ENCODE peak calls at places on chromosomes 7 and 10, in seven cellular contexts. B is hippocampal formation; W is GM04504; S is activated T-cell treated with anti-CD3 and anti-CD28 coated beads for 1 hour; E is RWPE1; D is stimulated activated CD8-positive, alpha-beta memory T cell treated with anti-CD3 and anti-CD28 coated beads, Interleukin-2, amount 100 ng/mL, for 1 hour; T is activated CD8-positive, alpha-beta T cell treated with anti-CD3 and anti-CD28 coated beads, Interleukin-2, amount 10 ng/mL, durations not matched to agents 7 days and 5 days. U is an unnamed sample.

GRCh38 chr10:6916601-6917000 is 336.5 kb upstream of the PRKCQ start:
- DNase-seq in B (no peak), W (no peak), S (no peak), E (no peak), D (no peak), T (no peak), U (no peak)

GRCh38 chr7:157228864-157229422 is 90.2 kb downstream of the UBE3C start:
- DNase-seq in B (no peak), W (peak), S (peak), E (no peak), D (no peak), T (peak), U (no peak)

GRCh38 chr7:6510476-6511133 is 40.7 kb downstream of the GRID2IP start:
- DNase-seq in B (no peak), W (no peak), S (no peak), E (no peak), D (no peak), T (no peak), U (no peak)

GRCh38 chr10:3807221-3807927 is 22.4 kb upstream of the KLF6 start:
- DNase-seq in B (no peak), W (no peak), S (no peak), E (no peak), D (no peak), T (no peak), U (no peak)

GRCh38 chr10:49598986-49599385 is 11.1 kb upstream of the SLC18A3 start:
- DNase-seq in B (no peak), W (no peak), S (no peak), E (no peak), D (no peak), T (no peak), U (no peak)

GRCh38 chr7:158595068-158595467 is 7.4 kb upstream of the PTPRN2 start:
- DNase-seq in B (no peak), W (no peak), S (no peak), E (no peak), D (no peak), T (no peak), U (no peak)

GRCh38 chr7:131363719-131364118 is 36.0 kb downstream of the MKLN1 start:
- DNase-seq in B (no peak), W (no peak), S (no peak), E (no peak), D (no peak), T (no peak), U (peak)

GRCh38 chr10:103500481-103500880 is 7.0 kb downstream of the NEURL1 start:
- DNase-seq in B (no peak), W (no peak), S (no peak), E (no peak), D (no peak), T (no peak), U (no peak)

GRCh38 chr10:130746311-130746710 is 565.2 kb downstream of the TCERG1L start:
- DNase-seq in B (no peak), W (no peak), S (no peak), E (no peak), D (no peak), T (no peak), U (no peak)

GRCh38 chr7:18119985-18120384 is 92.3 kb upstream of the PRPS1L1 start:
- DNase-seq in B (no peak), W (no peak), S (no peak), E (no peak), D (no peak), T (no peak), U (no peak)

GRCh38 chr10:75400769-75401568 is 595 bp downstream of the ZNF503 start:
- DNase-seq in B (no peak), W (no peak), S (no peak), E (peak), D (no peak), T (no peak), U (peak)